ENCODE peak calls at places on chromosomes 13 and 19, in seven cellular contexts. I, L, N, H, J, Q and Y are unnamed samples.

GRCh38 chr13:90717451-90717936 is 630.0 kb upstream of the MIR17HG start:
- DNase-seq in J (peak), Q (no peak), N (no peak), L (no peak), I (no peak), H (peak), Y (no peak)

GRCh38 chr13:40064154-40064713 is 408.8 kb downstream of the COG6 start:
- DNase-seq in Q (no peak), I (no peak), L (no peak), J (no peak), H (peak), N (no peak), Y (no peak)

GRCh38 chr19:39795001-39795400 is 16.3 kb downstream of the LEUTX start:
- DNase-seq in I (no peak), Q (no peak), H (no peak), J (no peak), N (no peak), L (no peak), Y (no peak)

GRCh38 chr19:21910318-21910717 is 74.3 kb upstream of the ZNF43 start:
- DNase-seq in H (no peak), N (no peak), L (no peak), I (no peak), Q (no peak), J (no peak), Y (no peak)

GRCh38 chr13:113533441-113533840 is 42.9 kb upstream of the DCUN1D2 start:
- DNase-seq in I (no peak), J (no peak), L (no peak), Q (no peak), N (no peak), H (no peak), Y (no peak)

GRCh38 chr19:48867119-48867921 is 1.1 kb downstream of the PLEKHA4 start:
- DNase-seq in N (no peak), H (peak), I (no peak), J (no peak), L (no peak), Q (no peak), Y (no peak)

GRCh38 chr13:23159205-23159586 is 21.6 kb upstream of the SGCG start:
- DNase-seq in N (peak), L (no peak), I (no peak), Q (peak), H (no peak), J (no peak), Y (no peak)

GRCh38 chr13:86085890-86086289 is 286.7 kb upstream of the SLITRK6 start:
- DNase-seq in Q (no peak), J (no peak), N (no peak), I (no peak), L (no peak), H (peak), Y (no peak)

GRCh38 chr19:18416778-18417249 is 2.4 kb upstream of the SSBP4 start:
- DNase-seq in J (peak), N (peak), I (peak), L (peak), H (peak), Q (peak), Y (peak)

GRCh38 chr13:109724603-109725002 is 61.8 kb downstream of the IRS2 start:
- DNase-seq in I (no peak), H (no peak), N (no peak), J (no peak), Q (no peak), L (no peak), Y (no peak)

GRCh38 chr19:1365306-1365963 is 18.3 kb upstream of the NDUFS7 start:
- DNase-seq in H (no peak), N (no peak), I (no peak), Q (no peak), L (no peak), J (no peak), Y (no peak)

GRCh38 chr19:8180018-8180417 is 29.2 kb upstream of the CERS4 start:
- DNase-seq in Q (no peak), N (no peak), I (no peak), L (no peak), J (no peak), H (no peak), Y (no peak)

GRCh38 chr13:99386911-99387788 is 80.0 kb upstream of the GPR183 start:
- DNase-seq in N (peak), I (peak), J (no peak), L (peak), H (peak), Q (peak), Y (peak)

GRCh38 chr19:13843104-13843921 is 33.6 kb upstream of the NANOS3 start:
- DNase-seq in N (no peak), H (peak), L (no peak), J (no peak), I (no peak), Q (peak), Y (peak)

GRCh38 chr19:52237771-52238400 is 31.5 kb upstream of the ZNF766 start:
- DNase-seq in I (peak), H (peak), N (peak), L (peak), Q (peak), J (peak), Y (peak)

GRCh38 chr19:1850809-1851544 is 2.7 kb upstream of the REXO1 start:
- DNase-seq in L (no peak), H (no peak), J (no peak), Q (no peak), I (no peak), N (no peak), Y (no peak)